ENCODE peak calls at places on chromosomes 2 and 18, in ten cellular contexts. Q, B, U, L, O, E, X, Z, H and V are unnamed samples.

GRCh38 chr18:9944805-9945204 is 31.0 kb downstream of the VAPA start:
- DNase-seq in H (peak; percentile 89), O (no peak), Z (no peak), E (no peak), U (no peak), L (no peak), Q (no peak), B (no peak), X (no peak), V (no peak)

GRCh38 chr2:218125626-218126080 is at the start of gene CXCR2:
- DNase-seq in E (no peak), B (no peak), Z (peak; percentile 22), O (no peak), Q (no peak), L (no peak), X (no peak), H (peak; percentile 42), U (no peak), V (no peak)

GRCh38 chr2:157185828-157186227 is 71.7 kb upstream of the GALNT5 start:
- DNase-seq in O (no peak), L (peak; percentile 41), B (no peak), Z (no peak), H (no peak), U (no peak), X (no peak), E (no peak), Q (no peak), V (no peak)

GRCh38 chr2:162226836-162227235 is 16.4 kb downstream of the FAP start:
- DNase-seq in U (no peak), L (no peak), O (no peak), H (no peak), B (no peak), Q (no peak), X (no peak), E (no peak), Z (no peak), V (no peak)

GRCh38 chr18:10417679-10418078 is 36.8 kb upstream of the APCDD1 start:
- DNase-seq in L (peak; percentile 53), E (no peak), U (no peak), O (no peak), X (no peak), H (no peak), Z (no peak), B (no peak), Q (no peak), V (no peak)

GRCh38 chr2:109660046-109660860 is 46.1 kb downstream of the SOWAHC start:
- DNase-seq in U (no peak), Q (no peak), Z (no peak), E (no peak), X (no peak), O (no peak), H (peak; percentile 20), L (no peak), B (no peak), V (no peak)

GRCh38 chr2:108910541-108911396 is 78.3 kb downstream of the EDAR start:
- DNase-seq in E (no peak), O (no peak), L (no peak), B (no peak), U (no peak), X (no peak), H (no peak), Q (no peak), Z (peak; percentile 13), V (no peak)

GRCh38 chr2:182542501-182543258 is 115.8 kb upstream of the PDE1A start:
- DNase-seq in B (no peak), H (peak; percentile 20), X (no peak), U (no peak), Z (no peak), Q (no peak), L (peak; percentile 46), E (no peak), O (no peak), V (no peak)

GRCh38 chr18:46711444-46711863 is 45.4 kb downstream of the ST8SIA5 start:
- DNase-seq in E (no peak), O (no peak), U (no peak), Q (no peak), L (no peak), X (no peak), H (peak; percentile 36), Z (no peak), B (no peak), V (no peak)

GRCh38 chr2:88880441-88880953 is 189.0 kb downstream of the RPIA start:
- DNase-seq in E (no peak), Z (no peak), L (peak; percentile 47), O (no peak), Q (peak; percentile 47), U (peak; percentile 61), H (peak; percentile 57), B (peak; percentile 69), X (peak; percentile 18), V (peak; percentile 43)